ENCODE peak calls at places on chromosome 1, in four cellular contexts. A is HepG2, P is heart left ventricle, Y is ovary. K is an unnamed sample.

GRCh38 chr1:69929278-69930057 is 275.9 kb downstream of the LRRC40 start:
- DNase-seq in A (no peak), P (no peak), Y (no peak), K (no peak)

GRCh38 chr1:203858055-203858454 is 3.3 kb upstream of the SNRPE start:
- DNase-seq in A (no peak), P (no peak), Y (no peak), K (peak; percentile 30)

GRCh38 chr1:226310123-226310540 is 1.2 kb upstream of the LIN9 start:
- DNase-seq in A (peak; percentile 12), P (no peak), Y (no peak), K (no peak)

GRCh38 chr1:14712136-14712535 is 113.7 kb downstream of the KAZN start:
- DNase-seq in A (no peak), P (no peak), Y (no peak), K (no peak)

GRCh38 chr1:220950576-220950975 is 71.3 kb downstream of the HLX start:
- DNase-seq in A (no peak), P (no peak), Y (no peak), K (no peak)

GRCh38 chr1:6180578-6181311 is 624 bp upstream of the CHD5 start:
- DNase-seq in A (no peak), P (no peak), Y (peak; percentile 59), K (no peak)

GRCh38 chr1:2204384-2205190 is 10.0 kb upstream of the FAAP20 start:
- DNase-seq in A (peak; percentile 57), P (peak; percentile 93), Y (peak; percentile 90), K (peak; percentile 44)

GRCh38 chr1:3368711-3369436 is 85.6 kb upstream of the ARHGEF16 start:
- DNase-seq in A (no peak), P (no peak), Y (no peak), K (no peak)

GRCh38 chr1:237166593-237167077 is 124.7 kb downstream of the RYR2 start:
- DNase-seq in A (no peak), P (no peak), Y (no peak), K (no peak)

GRCh38 chr1:90725341-90725960 is 8.3 kb upstream of the BARHL2 start:
- DNase-seq in A (no peak), P (no peak), Y (no peak), K (no peak)

GRCh38 chr1:20192364-20192763 is 6.0 kb upstream of the PLA2G2C start:
- DNase-seq in A (no peak), P (no peak), Y (no peak), K (no peak)

GRCh38 chr1:115668579-115668978 is 26.8 kb downstream of the VANGL1 start:
- DNase-seq in A (no peak), P (no peak), Y (no peak), K (no peak)

GRCh38 chr1:228866498-228866897 is 131.2 kb downstream of the RHOU start:
- DNase-seq in A (peak; percentile 80), P (no peak), Y (no peak), K (no peak)

GRCh38 chr1:198096390-198096789 is 60.4 kb upstream of the NEK7 start:
- DNase-seq in A (no peak), P (no peak), Y (no peak), K (no peak)

GRCh38 chr1:225763815-225764548 is 13.6 kb upstream of the SRP9 start:
- DNase-seq in A (no peak), P (no peak), Y (peak; percentile 40), K (no peak)

GRCh38 chr1:234921266-234922062 is 207.2 kb downstream of the TOMM20 start:
- DNase-seq in A (peak; percentile 25), P (no peak), Y (peak; percentile 37), K (no peak)

GRCh38 chr1:162417650-162418049 is 5.7 kb upstream of the SH2D1B start:
- DNase-seq in A (no peak), P (no peak), Y (no peak), K (no peak)

GRCh38 chr1:181662606-181663005 is 179.3 kb downstream of the CACNA1E start:
- DNase-seq in A (no peak), P (no peak), Y (no peak), K (no peak)

GRCh38 chr1:177883581-177883980 is 86.3 kb downstream of the SEC16B start:
- DNase-seq in A (no peak), P (no peak), Y (no peak), K (no peak)

GRCh38 chr1:218476385-218476784 is 131.2 kb downstream of the TGFB2 start:
- DNase-seq in A (peak; percentile 35), P (no peak), Y (no peak), K (no peak)

GRCh38 chr1:230868736-230869385 is 540 bp upstream of the C1orf198 start:
- DNase-seq in A (peak; percentile 41), P (peak; percentile 79), Y (peak; percentile 48), K (peak; percentile 61)

GRCh38 chr1:167166703-167167100 is 54.0 kb upstream of the POU2F1 start:
- DNase-seq in A (no peak), P (no peak), Y (no peak), K (no peak)

GRCh38 chr1:231986631-231987291 is 360.2 kb downstream of the DISC1 start:
- DNase-seq in A (no peak), P (no peak), Y (no peak), K (no peak)

GRCh38 chr1:2135425-2135824 is 59.1 kb downstream of the FAAP20 start:
- DNase-seq in A (peak; percentile 58), P (peak; percentile 83), Y (peak; percentile 78), K (no peak)

GRCh38 chr1:69707103-69707502 is 139.4 kb downstream of the LRRC7 start:
- DNase-seq in A (no peak), P (no peak), Y (no peak), K (no peak)

GRCh38 chr1:10250663-10251062 is 40.3 kb downstream of the KIF1B start:
- DNase-seq in A (no peak), P (no peak), Y (no peak), K (no peak)

GRCh38 chr1:185813401-185813979 is 79.3 kb downstream of the HMCN1 start:
- DNase-seq in A (peak; percentile 24), P (no peak), Y (no peak), K (no peak)

GRCh38 chr1:32494196-32494595 is 29.3 kb downstream of the ZBTB8B start:
- DNase-seq in A (no peak), P (no peak), Y (no peak), K (no peak)

GRCh38 chr1:151346082-151346768 is 827 bp downstream of the RFX5 start:
- DNase-seq in A (no peak), P (no peak), Y (no peak), K (no peak)

GRCh38 chr1:107251839-107252238 is 111.0 kb downstream of the NTNG1 start:
- DNase-seq in A (no peak), P (no peak), Y (no peak), K (no peak)

GRCh38 chr1:151067185-151067584 is 3.4 kb upstream of the GABPB2 start:
- DNase-seq in A (no peak), P (no peak), Y (no peak), K (no peak)

GRCh38 chr1:235984041-235984820 is 80.7 kb downstream of the NID1 start:
- DNase-seq in A (no peak), P (no peak), Y (no peak), K (peak; percentile 18)

GRCh38 chr1:50974618-50974935 is 4.5 kb downstream of the CDKN2C start:
- DNase-seq in A (no peak), P (no peak), Y (no peak), K (no peak)

GRCh38 chr1:204139088-204139487 is 12.8 kb downstream of the ETNK2 start:
- DNase-seq in A (no peak), P (no peak), Y (no peak), K (no peak)

GRCh38 chr1:78678324-78678723 is 28.7 kb downstream of the IFI44 start:
- DNase-seq in A (no peak), P (no peak), Y (no peak), K (no peak)

GRCh38 chr1:27772581-27772931 is 463 bp upstream of the STX12 start:
- DNase-seq in A (no peak), P (no peak), Y (no peak), K (no peak)
- TF ChIP-seq POLR2A in A (no peak), P (no peak), Y (no peak), K (no peak)

GRCh38 chr1:206930210-206930798 is 8.6 kb upstream of the FCMR start:
- DNase-seq in A (no peak), P (no peak), Y (no peak), K (no peak)
- TF ChIP-seq POLR2A in A (no peak), P (no peak), Y (no peak), K (no peak)

DNA sequence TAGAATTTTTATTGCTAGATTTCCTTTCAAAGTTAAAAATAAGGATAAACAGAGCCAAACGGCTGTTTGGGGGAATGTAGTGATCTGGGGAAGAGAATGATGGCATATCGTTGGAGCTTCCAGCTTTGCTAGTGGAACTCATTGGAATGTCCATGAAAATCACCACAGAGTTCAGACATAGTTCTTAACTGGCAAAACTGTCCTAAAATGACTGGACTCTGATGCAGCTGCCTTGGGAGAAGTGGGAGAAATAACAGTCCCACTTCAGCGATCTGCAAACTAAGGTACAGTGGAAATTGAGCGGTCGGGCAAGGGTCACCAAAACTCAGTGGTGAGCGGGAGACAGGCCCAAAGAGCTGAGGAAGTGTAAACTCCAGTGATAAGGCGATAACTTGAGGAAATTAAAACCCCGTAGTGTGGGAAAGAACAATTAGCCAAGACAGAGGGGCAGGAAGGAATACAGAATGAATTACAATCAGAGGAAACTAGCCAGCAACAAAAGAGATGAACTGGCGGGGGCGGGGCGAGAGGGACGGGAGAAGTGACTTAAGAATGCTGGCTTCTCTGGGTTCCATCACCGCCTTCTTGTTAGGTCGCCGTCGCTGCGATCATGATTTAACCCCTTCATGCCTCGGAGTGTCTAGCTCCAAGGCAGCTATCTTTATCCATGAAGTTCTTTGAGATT is 89.8 kb upstream of the ARHGAP29 start:
- DNase-seq in A (no peak), P (peak; percentile 75), Y (peak; percentile 57), K (no peak)
- TF ChIP-seq POLR2A in A (no peak), P (no peak), Y (no peak), K (no peak)

GRCh38 chr1:87852410-87853202 is 523.9 kb downstream of the LMO4 start:
- DNase-seq in A (no peak), P (no peak), Y (no peak), K (no peak)
- TF ChIP-seq POLR2A in A (no peak), P (no peak), Y (no peak), K (no peak)

GRCh38 chr1:154403983-154404382 is 1.2 kb upstream of the IL6R start:
- DNase-seq in A (no peak), P (no peak), Y (no peak), K (no peak)

GRCh38 chr1:154406572-154406879 is 1.4 kb downstream of the IL6R start:
- DNase-seq in A (no peak), P (no peak), Y (no peak), K (no peak)

GRCh38 chr1:154404511-154404931 is 622 bp upstream of the IL6R start:
- DNase-seq in A (no peak), P (no peak), Y (no peak), K (no peak)

GRCh38 chr1:154405762-154406571 is 824 bp downstream of the IL6R start:
- DNase-seq in A (peak; percentile 44), P (peak; percentile 87), Y (peak; percentile 82), K (peak; percentile 53)

GRCh38 chr1:154404984-154405761 is at the start of gene IL6R:
- DNase-seq in A (peak; percentile 83), P (peak; percentile 95), Y (peak; percentile 91), K (peak; percentile 86)
- TF ChIP-seq POLR2A in A (peak; percentile 54), P (no peak), Y (peak; percentile 90), K (peak; percentile 64)

GRCh38 chr1:160642281-160642644 is 4.6 kb downstream of the SLAMF1 start:
- DNase-seq in A (no peak), P (no peak), Y (no peak), K (no peak)
- TF ChIP-seq POLR2A in A (no peak), P (no peak), Y (no peak), K (no peak)